ENCODE peak calls at places on chromosomes 3 and 15, in four cellular contexts. K, U, E and P are unnamed samples.

GRCh38 chr3:108428580-108428979 is 81.8 kb downstream of the MYH15 start:
- DNase-seq in K (no peak), E (no peak), U (no peak), P (no peak)

GRCh38 chr3:124886168-124887051 is 755 bp downstream of the ITGB5 start:
- DNase-seq in K (peak), U (no peak), E (no peak), P (peak)

GRCh38 chr15:77347197-77347596 is 72.7 kb downstream of the PEAK1 start:
- DNase-seq in K (no peak), E (no peak), U (no peak), P (peak)

GRCh38 chr3:62318752-62319569 is 54.4 kb downstream of the FEZF2 start:
- DNase-seq in K (peak), U (peak), E (peak), P (peak)

GRCh38 chr15:58307313-58307961 is 124.4 kb upstream of the LIPC start:
- DNase-seq in E (no peak), K (no peak), U (no peak), P (peak)

GRCh38 chr3:150691414-150692040 is 12.2 kb downstream of the ERICH6 start:
- DNase-seq in K (peak), E (no peak), U (no peak), P (no peak)

GRCh38 chr3:14289590-14290453 is 111.2 kb downstream of the LSM3 start:
- DNase-seq in K (peak), U (no peak), E (peak), P (peak)

GRCh38 chr3:101279765-101280385 is 40.5 kb downstream of the IMPG2 start:
- DNase-seq in E (no peak), K (no peak), U (no peak), P (no peak)

GRCh38 chr3:53223541-53223966 is 32.3 kb downstream of the TKT start:
- DNase-seq in U (no peak), K (no peak), E (no peak), P (no peak)

GRCh38 chr3:67349551-67350174 is 304.7 kb downstream of the SUCLG2 start:
- DNase-seq in K (no peak), U (no peak), E (no peak), P (no peak)

GRCh38 chr15:43492673-43493601 is at the start of gene TP53BP1:
- DNase-seq in U (peak), K (peak), E (peak), P (peak)